ENCODE peak calls at places on chromosomes 1 and 21, in eight cellular contexts. One of them, this sample, is unnamed.

GRCh38 chr21:37582613-37583012 is 216.0 kb downstream of the DYRK1A start:
- DNase-seq in K562: peak
- DNase-seq in HCT116: peak
- DNase-seq in A549: peak
- DNase-seq in GM12878: no peak
- DNase-seq in H1: no peak
- DNase-seq in endothelial cell of umbilical vein: peak
- DNase-seq in HepG2: peak
- DNase-seq in this sample: peak

GRCh38 chr1:6612641-6613360 is 730 bp upstream of the PHF13 start:
- DNase-seq in K562: no peak
- DNase-seq in HCT116: no peak
- DNase-seq in A549: no peak
- DNase-seq in GM12878: no peak
- DNase-seq in H1: no peak
- DNase-seq in endothelial cell of umbilical vein: peak
- DNase-seq in HepG2: peak
- DNase-seq in this sample: no peak

GRCh38 chr1:40185951-40186864 is 25.0 kb downstream of the RLF start:
- DNase-seq in K562: no peak
- DNase-seq in HCT116: no peak
- DNase-seq in A549: no peak
- DNase-seq in GM12878: peak
- DNase-seq in H1: no peak
- DNase-seq in endothelial cell of umbilical vein: no peak
- DNase-seq in HepG2: no peak
- DNase-seq in this sample: peak

GRCh38 chr1:90768098-90768497 is 51.0 kb upstream of the BARHL2 start:
- DNase-seq in K562: no peak
- DNase-seq in HCT116: no peak
- DNase-seq in A549: no peak
- DNase-seq in GM12878: no peak
- DNase-seq in H1: no peak
- DNase-seq in endothelial cell of umbilical vein: no peak
- DNase-seq in HepG2: no peak
- DNase-seq in this sample: no peak

GRCh38 chr1:213444224-213444623 is 393.2 kb downstream of the RPS6KC1 start:
- DNase-seq in K562: no peak
- DNase-seq in HCT116: no peak
- DNase-seq in A549: no peak
- DNase-seq in GM12878: no peak
- DNase-seq in H1: no peak
- DNase-seq in endothelial cell of umbilical vein: no peak
- DNase-seq in HepG2: no peak
- DNase-seq in this sample: no peak

GRCh38 chr1:39082140-39082799 is 56.1 kb downstream of the NDUFS5 start:
- DNase-seq in K562: peak
- DNase-seq in HCT116: no peak
- DNase-seq in A549: no peak
- DNase-seq in GM12878: no peak
- DNase-seq in H1: peak
- DNase-seq in endothelial cell of umbilical vein: no peak
- DNase-seq in HepG2: no peak
- DNase-seq in this sample: no peak

GRCh38 chr1:35929730-35930592 is 944 bp upstream of the AGO3 start:
- DNase-seq in K562: peak
- DNase-seq in HCT116: peak
- DNase-seq in A549: peak
- DNase-seq in GM12878: no peak
- DNase-seq in H1: peak
- DNase-seq in endothelial cell of umbilical vein: no peak
- DNase-seq in HepG2: peak
- DNase-seq in this sample: peak

GRCh38 chr1:246987083-246987690 is 20.7 kb downstream of the ZNF695 start:
- DNase-seq in K562: no peak
- DNase-seq in HCT116: no peak
- DNase-seq in A549: no peak
- DNase-seq in GM12878: no peak
- DNase-seq in H1: no peak
- DNase-seq in endothelial cell of umbilical vein: no peak
- DNase-seq in HepG2: no peak
- DNase-seq in this sample: peak

GRCh38 chr21:40752125-40752524 is 94.8 kb downstream of the DSCAM start:
- DNase-seq in K562: no peak
- DNase-seq in HCT116: no peak
- DNase-seq in A549: no peak
- DNase-seq in GM12878: no peak
- DNase-seq in H1: no peak
- DNase-seq in endothelial cell of umbilical vein: no peak
- DNase-seq in HepG2: no peak
- DNase-seq in this sample: no peak

GRCh38 chr1:182910143-182910542 is 42.8 kb downstream of the SHCBP1L start:
- DNase-seq in K562: no peak
- DNase-seq in HCT116: peak
- DNase-seq in A549: no peak
- DNase-seq in GM12878: no peak
- DNase-seq in H1: no peak
- DNase-seq in endothelial cell of umbilical vein: no peak
- DNase-seq in HepG2: peak
- DNase-seq in this sample: no peak

GRCh38 chr1:72848997-72849396 is 566.7 kb upstream of the NEGR1 start:
- DNase-seq in K562: no peak
- DNase-seq in HCT116: no peak
- DNase-seq in A549: no peak
- DNase-seq in GM12878: no peak
- DNase-seq in H1: no peak
- DNase-seq in endothelial cell of umbilical vein: no peak
- DNase-seq in HepG2: no peak
- DNase-seq in this sample: no peak

GRCh38 chr1:53249706-53250105 is 11.4 kb upstream of the MAGOH start:
- DNase-seq in K562: no peak
- DNase-seq in HCT116: no peak
- DNase-seq in A549: no peak
- DNase-seq in GM12878: no peak
- DNase-seq in H1: no peak
- DNase-seq in endothelial cell of umbilical vein: no peak
- DNase-seq in HepG2: no peak
- DNase-seq in this sample: no peak

GRCh38 chr1:151809625-151810556 is 4.7 kb upstream of the LINGO4 start:
- DNase-seq in K562: no peak
- DNase-seq in HCT116: no peak
- DNase-seq in A549: no peak
- DNase-seq in GM12878: no peak
- DNase-seq in H1: no peak
- DNase-seq in endothelial cell of umbilical vein: no peak
- DNase-seq in HepG2: no peak
- DNase-seq in this sample: no peak

GRCh38 chr1:199512037-199512710 is 515.3 kb upstream of the NR5A2 start:
- DNase-seq in K562: no peak
- DNase-seq in HCT116: no peak
- DNase-seq in A549: no peak
- DNase-seq in GM12878: no peak
- DNase-seq in H1: peak
- DNase-seq in endothelial cell of umbilical vein: no peak
- DNase-seq in HepG2: no peak
- DNase-seq in this sample: no peak

GRCh38 chr21:44818636-44819011 is 762 bp upstream of the SUMO3 start:
- DNase-seq in K562: no peak
- DNase-seq in HCT116: no peak
- DNase-seq in A549: no peak
- DNase-seq in GM12878: no peak
- DNase-seq in H1: no peak
- DNase-seq in endothelial cell of umbilical vein: no peak
- DNase-seq in HepG2: no peak
- DNase-seq in this sample: no peak

GRCh38 chr1:109556563-109556962 is 8.1 kb downstream of the GNAI3 start:
- DNase-seq in K562: no peak
- DNase-seq in HCT116: no peak
- DNase-seq in A549: no peak
- DNase-seq in GM12878: no peak
- DNase-seq in H1: no peak
- DNase-seq in endothelial cell of umbilical vein: no peak
- DNase-seq in HepG2: no peak
- DNase-seq in this sample: no peak

GRCh38 chr1:7953850-7954609 is 7.5 kb upstream of the PARK7 start:
- DNase-seq in K562: peak
- DNase-seq in HCT116: peak
- DNase-seq in A549: peak
- DNase-seq in GM12878: peak
- DNase-seq in H1: peak
- DNase-seq in endothelial cell of umbilical vein: peak
- DNase-seq in HepG2: peak
- DNase-seq in this sample: peak

GRCh38 chr1:72140222-72140621 is 142.1 kb downstream of the NEGR1 start:
- DNase-seq in K562: no peak
- DNase-seq in HCT116: no peak
- DNase-seq in A549: no peak
- DNase-seq in GM12878: no peak
- DNase-seq in H1: no peak
- DNase-seq in endothelial cell of umbilical vein: peak
- DNase-seq in HepG2: no peak
- DNase-seq in this sample: no peak

GRCh38 chr21:29196021-29196663 is 65.7 kb downstream of the MAP3K7CL start:
- DNase-seq in K562: peak
- DNase-seq in HCT116: peak
- DNase-seq in A549: peak
- DNase-seq in GM12878: peak
- DNase-seq in H1: no peak
- DNase-seq in endothelial cell of umbilical vein: peak
- DNase-seq in HepG2: peak
- DNase-seq in this sample: peak

GRCh38 chr1:151968058-151968457 is 25.6 kb downstream of the S100A10 start:
- DNase-seq in K562: peak
- DNase-seq in HCT116: no peak
- DNase-seq in A549: peak
- DNase-seq in GM12878: no peak
- DNase-seq in H1: peak
- DNase-seq in endothelial cell of umbilical vein: peak
- DNase-seq in HepG2: peak
- DNase-seq in this sample: peak

GRCh38 chr1:178938959-178939317 is 68.1 kb upstream of the ANGPTL1 start:
- DNase-seq in K562: no peak
- DNase-seq in HCT116: no peak
- DNase-seq in A549: no peak
- DNase-seq in GM12878: no peak
- DNase-seq in H1: peak
- DNase-seq in endothelial cell of umbilical vein: no peak
- DNase-seq in HepG2: no peak
- DNase-seq in this sample: no peak
- H3K4me3 ChIP-seq in K562: no peak
- H3K4me3 ChIP-seq in HCT116: no peak
- H3K4me3 ChIP-seq in A549: no peak
- H3K4me3 ChIP-seq in GM12878: no peak
- H3K4me3 ChIP-seq in H1: no peak
- H3K4me3 ChIP-seq in endothelial cell of umbilical vein: no peak
- H3K4me3 ChIP-seq in HepG2: no peak
- H3K4me3 ChIP-seq in this sample: no peak

DNA sequence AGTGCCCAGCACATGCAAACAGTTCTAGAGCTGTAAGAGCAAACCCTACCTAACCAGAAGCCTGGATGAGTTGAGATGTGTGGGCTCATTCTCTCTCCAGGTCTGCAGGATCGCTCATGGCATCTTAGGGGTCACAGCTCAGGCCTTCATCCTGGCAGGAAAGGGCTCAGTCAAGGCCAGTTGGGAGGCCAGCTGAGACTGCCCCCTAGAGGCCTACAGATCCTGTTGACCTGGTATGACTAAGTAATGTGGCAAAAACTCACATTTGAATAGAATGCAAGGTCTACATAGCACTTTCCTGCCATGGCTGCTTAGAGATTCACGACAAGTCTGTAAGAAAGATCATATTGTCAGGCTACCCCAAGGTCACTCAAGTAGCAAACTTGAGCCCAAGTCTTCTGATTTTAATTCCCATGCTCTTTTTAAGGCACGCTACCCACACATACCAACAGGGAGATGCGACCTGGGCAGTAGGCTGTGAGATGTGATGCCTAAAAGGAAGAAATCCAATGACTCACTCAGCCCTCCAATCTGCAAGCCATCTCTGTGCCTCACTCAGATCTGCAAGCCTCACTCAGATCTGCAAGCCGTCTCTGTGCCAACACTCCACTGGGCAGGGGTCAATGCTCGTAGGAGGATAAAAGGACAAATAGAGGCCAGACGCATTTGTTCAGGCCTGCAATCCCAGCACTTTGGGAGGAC is 5.1 kb upstream of the CAPN8 start:
- DNase-seq in K562: peak
- DNase-seq in HCT116: peak
- DNase-seq in A549: peak
- DNase-seq in GM12878: no peak
- DNase-seq in H1: peak
- DNase-seq in endothelial cell of umbilical vein: peak
- DNase-seq in HepG2: peak
- DNase-seq in this sample: peak
- TF ChIP-seq MAX in K562: no peak
- TF ChIP-seq MAX in HCT116: no peak
- TF ChIP-seq MAX in A549: no peak
- TF ChIP-seq MAX in GM12878: no peak
- TF ChIP-seq MAX in H1: no peak
- TF ChIP-seq MAX in endothelial cell of umbilical vein: no peak
- TF ChIP-seq MAX in HepG2: no peak
- TF ChIP-seq MAX in this sample: no peak

DNA sequence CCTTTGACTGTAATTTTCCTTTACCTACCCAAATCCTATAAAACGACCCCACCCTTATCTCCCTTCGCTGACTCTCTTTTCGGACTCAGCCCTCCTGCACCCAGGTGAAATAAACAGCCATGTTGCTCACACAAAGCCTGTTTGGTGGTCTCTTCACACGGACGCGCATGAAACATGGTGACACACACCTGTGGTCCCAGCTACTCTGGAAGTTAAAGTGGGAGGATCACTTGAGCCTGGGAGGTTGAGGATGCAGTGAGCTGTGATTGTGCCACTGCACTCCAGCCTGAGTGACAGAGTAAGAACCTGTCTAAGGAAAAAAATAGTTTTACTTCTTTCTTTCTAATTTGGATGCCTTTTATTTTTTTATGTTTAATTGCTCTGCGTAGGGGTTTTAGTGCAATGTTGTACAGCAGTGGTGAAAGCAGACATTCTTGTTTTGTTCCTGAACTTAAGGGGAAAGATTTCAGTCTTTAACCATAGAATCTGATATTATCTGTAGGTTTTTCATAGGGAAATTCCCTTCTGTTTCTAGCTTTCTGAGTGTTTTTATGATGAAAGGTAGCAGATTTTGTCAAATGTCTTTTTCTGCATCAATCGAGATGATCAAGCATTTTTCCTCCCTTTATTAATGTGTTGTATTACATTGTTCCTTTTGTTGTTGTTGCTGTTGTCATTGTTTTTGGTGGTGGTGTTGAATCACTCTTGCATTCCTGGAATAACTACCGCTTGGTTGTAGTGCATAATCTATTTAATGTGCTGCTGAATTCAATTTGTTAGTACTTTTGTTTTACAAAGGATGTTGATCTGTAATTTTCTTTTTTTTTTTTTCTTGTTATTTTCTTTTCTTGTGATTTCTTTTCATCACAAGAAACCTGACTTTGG is 497.4 kb downstream of the DISC1 start:
- DNase-seq in K562: no peak
- DNase-seq in HCT116: no peak
- DNase-seq in A549: no peak
- DNase-seq in GM12878: no peak
- DNase-seq in H1: no peak
- DNase-seq in endothelial cell of umbilical vein: peak
- DNase-seq in HepG2: no peak
- DNase-seq in this sample: no peak
- TF ChIP-seq POLR2A in K562: no peak
- TF ChIP-seq POLR2A in HCT116: no peak
- TF ChIP-seq POLR2A in A549: no peak
- TF ChIP-seq POLR2A in GM12878: no peak
- TF ChIP-seq POLR2A in H1: peak
- TF ChIP-seq POLR2A in endothelial cell of umbilical vein: no peak
- TF ChIP-seq POLR2A in HepG2: no peak
- TF ChIP-seq POLR2A in this sample: no peak

GRCh38 chr1:229370601-229371021 is 27.8 kb upstream of the CCSAP start:
- DNase-seq in K562: no peak
- DNase-seq in HCT116: no peak
- DNase-seq in A549: no peak
- DNase-seq in GM12878: peak
- DNase-seq in H1: no peak
- DNase-seq in endothelial cell of umbilical vein: no peak
- DNase-seq in HepG2: no peak
- DNase-seq in this sample: peak
- H3K4me3 ChIP-seq in K562: no peak
- H3K4me3 ChIP-seq in HCT116: no peak
- H3K4me3 ChIP-seq in A549: no peak
- H3K4me3 ChIP-seq in GM12878: no peak
- H3K4me3 ChIP-seq in H1: no peak
- H3K4me3 ChIP-seq in endothelial cell of umbilical vein: no peak
- H3K4me3 ChIP-seq in HepG2: no peak
- H3K4me3 ChIP-seq in this sample: no peak